ENCODE peak calls at places on chromosomes 5 and 9, in eight cellular contexts. One of them, this sample, is unnamed.

GRCh38 chr5:11289733-11290132 is 528.7 kb upstream of the DAP start:
- DNase-seq in GM18507: no peak
- DNase-seq in activated CD8-positive, alpha-beta memory T cell treated with anti-CD3 and anti-CD28 coated beads, Interleukin-2, amount 50 U/mL, for 48 hours: no peak
- DNase-seq in LHCN-M2: no peak
- DNase-seq in stimulated activated CD4-positive, alpha-beta T cell treated with anti-CD3 and anti-CD28 coated beads, Interleukin-2, amount 100 ng/mL, for 24 hours: no peak
- DNase-seq in tibial artery: no peak
- DNase-seq in psoas muscle: no peak
- DNase-seq in WTC11: peak
- DNase-seq in this sample: no peak

GRCh38 chr5:9188131-9188530 is 357.7 kb downstream of the SEMA5A start:
- DNase-seq in GM18507: no peak
- DNase-seq in activated CD8-positive, alpha-beta memory T cell treated with anti-CD3 and anti-CD28 coated beads, Interleukin-2, amount 50 U/mL, for 48 hours: no peak
- DNase-seq in LHCN-M2: peak
- DNase-seq in stimulated activated CD4-positive, alpha-beta T cell treated with anti-CD3 and anti-CD28 coated beads, Interleukin-2, amount 100 ng/mL, for 24 hours: no peak
- DNase-seq in tibial artery: no peak
- DNase-seq in psoas muscle: no peak
- DNase-seq in WTC11: no peak
- DNase-seq in this sample: no peak

GRCh38 chr5:5344051-5344571 is 78.4 kb upstream of the ICE1 start:
- DNase-seq in GM18507: no peak
- DNase-seq in activated CD8-positive, alpha-beta memory T cell treated with anti-CD3 and anti-CD28 coated beads, Interleukin-2, amount 50 U/mL, for 48 hours: no peak
- DNase-seq in LHCN-M2: no peak
- DNase-seq in stimulated activated CD4-positive, alpha-beta T cell treated with anti-CD3 and anti-CD28 coated beads, Interleukin-2, amount 100 ng/mL, for 24 hours: no peak
- DNase-seq in tibial artery: no peak
- DNase-seq in psoas muscle: no peak
- DNase-seq in WTC11: no peak
- DNase-seq in this sample: no peak

GRCh38 chr5:128579111-128579510 is 41.1 kb upstream of the FBN2 start:
- DNase-seq in GM18507: no peak
- DNase-seq in activated CD8-positive, alpha-beta memory T cell treated with anti-CD3 and anti-CD28 coated beads, Interleukin-2, amount 50 U/mL, for 48 hours: no peak
- DNase-seq in LHCN-M2: peak
- DNase-seq in stimulated activated CD4-positive, alpha-beta T cell treated with anti-CD3 and anti-CD28 coated beads, Interleukin-2, amount 100 ng/mL, for 24 hours: no peak
- DNase-seq in tibial artery: no peak
- DNase-seq in psoas muscle: no peak
- DNase-seq in WTC11: no peak
- DNase-seq in this sample: no peak

GRCh38 chr5:154199263-154199662 is 8.7 kb downstream of the GALNT10 start:
- DNase-seq in GM18507: no peak
- DNase-seq in activated CD8-positive, alpha-beta memory T cell treated with anti-CD3 and anti-CD28 coated beads, Interleukin-2, amount 50 U/mL, for 48 hours: no peak
- DNase-seq in LHCN-M2: no peak
- DNase-seq in stimulated activated CD4-positive, alpha-beta T cell treated with anti-CD3 and anti-CD28 coated beads, Interleukin-2, amount 100 ng/mL, for 24 hours: no peak
- DNase-seq in tibial artery: no peak
- DNase-seq in psoas muscle: no peak
- DNase-seq in WTC11: no peak
- DNase-seq in this sample: no peak

GRCh38 chr5:75566710-75567309 is 44.4 kb upstream of the ANKDD1B start:
- DNase-seq in GM18507: peak
- DNase-seq in activated CD8-positive, alpha-beta memory T cell treated with anti-CD3 and anti-CD28 coated beads, Interleukin-2, amount 50 U/mL, for 48 hours: peak
- DNase-seq in LHCN-M2: peak
- DNase-seq in stimulated activated CD4-positive, alpha-beta T cell treated with anti-CD3 and anti-CD28 coated beads, Interleukin-2, amount 100 ng/mL, for 24 hours: peak
- DNase-seq in tibial artery: no peak
- DNase-seq in psoas muscle: no peak
- DNase-seq in WTC11: no peak
- DNase-seq in this sample: no peak

GRCh38 chr5:171314728-171315385 is 5.8 kb downstream of the TLX3 start:
- DNase-seq in GM18507: no peak
- DNase-seq in activated CD8-positive, alpha-beta memory T cell treated with anti-CD3 and anti-CD28 coated beads, Interleukin-2, amount 50 U/mL, for 48 hours: no peak
- DNase-seq in LHCN-M2: no peak
- DNase-seq in stimulated activated CD4-positive, alpha-beta T cell treated with anti-CD3 and anti-CD28 coated beads, Interleukin-2, amount 100 ng/mL, for 24 hours: no peak
- DNase-seq in tibial artery: no peak
- DNase-seq in psoas muscle: peak
- DNase-seq in WTC11: peak
- DNase-seq in this sample: peak

GRCh38 chr5:61618577-61618976 is 286.5 kb downstream of the ZSWIM6 start:
- DNase-seq in GM18507: no peak
- DNase-seq in activated CD8-positive, alpha-beta memory T cell treated with anti-CD3 and anti-CD28 coated beads, Interleukin-2, amount 50 U/mL, for 48 hours: no peak
- DNase-seq in LHCN-M2: no peak
- DNase-seq in stimulated activated CD4-positive, alpha-beta T cell treated with anti-CD3 and anti-CD28 coated beads, Interleukin-2, amount 100 ng/mL, for 24 hours: no peak
- DNase-seq in tibial artery: no peak
- DNase-seq in psoas muscle: no peak
- DNase-seq in WTC11: no peak
- DNase-seq in this sample: no peak

GRCh38 chr9:123685489-123686083 is 244.3 kb downstream of the DENND1A start:
- DNase-seq in GM18507: no peak
- DNase-seq in activated CD8-positive, alpha-beta memory T cell treated with anti-CD3 and anti-CD28 coated beads, Interleukin-2, amount 50 U/mL, for 48 hours: no peak
- DNase-seq in LHCN-M2: no peak
- DNase-seq in stimulated activated CD4-positive, alpha-beta T cell treated with anti-CD3 and anti-CD28 coated beads, Interleukin-2, amount 100 ng/mL, for 24 hours: no peak
- DNase-seq in tibial artery: no peak
- DNase-seq in psoas muscle: no peak
- DNase-seq in WTC11: no peak
- DNase-seq in this sample: no peak

GRCh38 chr9:126298319-126298801 is 28.3 kb upstream of the MVB12B start:
- DNase-seq in GM18507: no peak
- DNase-seq in activated CD8-positive, alpha-beta memory T cell treated with anti-CD3 and anti-CD28 coated beads, Interleukin-2, amount 50 U/mL, for 48 hours: no peak
- DNase-seq in LHCN-M2: peak
- DNase-seq in stimulated activated CD4-positive, alpha-beta T cell treated with anti-CD3 and anti-CD28 coated beads, Interleukin-2, amount 100 ng/mL, for 24 hours: no peak
- DNase-seq in tibial artery: no peak
- DNase-seq in psoas muscle: no peak
- DNase-seq in WTC11: peak
- DNase-seq in this sample: no peak

GRCh38 chr9:107462691-107463090 is 26.9 kb downstream of the KLF4 start:
- DNase-seq in GM18507: no peak
- DNase-seq in activated CD8-positive, alpha-beta memory T cell treated with anti-CD3 and anti-CD28 coated beads, Interleukin-2, amount 50 U/mL, for 48 hours: no peak
- DNase-seq in LHCN-M2: peak
- DNase-seq in stimulated activated CD4-positive, alpha-beta T cell treated with anti-CD3 and anti-CD28 coated beads, Interleukin-2, amount 100 ng/mL, for 24 hours: no peak
- DNase-seq in tibial artery: no peak
- DNase-seq in psoas muscle: no peak
- DNase-seq in WTC11: no peak
- DNase-seq in this sample: no peak

GRCh38 chr5:163943546-163943945 is 438.1 kb downstream of the MAT2B start:
- DNase-seq in GM18507: no peak
- DNase-seq in activated CD8-positive, alpha-beta memory T cell treated with anti-CD3 and anti-CD28 coated beads, Interleukin-2, amount 50 U/mL, for 48 hours: no peak
- DNase-seq in LHCN-M2: no peak
- DNase-seq in stimulated activated CD4-positive, alpha-beta T cell treated with anti-CD3 and anti-CD28 coated beads, Interleukin-2, amount 100 ng/mL, for 24 hours: no peak
- DNase-seq in tibial artery: no peak
- DNase-seq in psoas muscle: no peak
- DNase-seq in WTC11: no peak
- DNase-seq in this sample: no peak

GRCh38 chr9:125391704-125392103 is 130.1 kb downstream of the GAPVD1 start:
- DNase-seq in GM18507: no peak
- DNase-seq in activated CD8-positive, alpha-beta memory T cell treated with anti-CD3 and anti-CD28 coated beads, Interleukin-2, amount 50 U/mL, for 48 hours: no peak
- DNase-seq in LHCN-M2: no peak
- DNase-seq in stimulated activated CD4-positive, alpha-beta T cell treated with anti-CD3 and anti-CD28 coated beads, Interleukin-2, amount 100 ng/mL, for 24 hours: no peak
- DNase-seq in tibial artery: no peak
- DNase-seq in psoas muscle: no peak
- DNase-seq in WTC11: no peak
- DNase-seq in this sample: no peak

GRCh38 chr5:80662108-80662507 is 7.3 kb upstream of the DHFR start:
- DNase-seq in GM18507: no peak
- DNase-seq in activated CD8-positive, alpha-beta memory T cell treated with anti-CD3 and anti-CD28 coated beads, Interleukin-2, amount 50 U/mL, for 48 hours: no peak
- DNase-seq in LHCN-M2: no peak
- DNase-seq in stimulated activated CD4-positive, alpha-beta T cell treated with anti-CD3 and anti-CD28 coated beads, Interleukin-2, amount 100 ng/mL, for 24 hours: no peak
- DNase-seq in tibial artery: no peak
- DNase-seq in psoas muscle: no peak
- DNase-seq in WTC11: no peak
- DNase-seq in this sample: no peak

GRCh38 chr5:55440188-55440646 is 94.5 kb downstream of the PLPP1 start:
- DNase-seq in GM18507: no peak
- DNase-seq in activated CD8-positive, alpha-beta memory T cell treated with anti-CD3 and anti-CD28 coated beads, Interleukin-2, amount 50 U/mL, for 48 hours: no peak
- DNase-seq in LHCN-M2: peak
- DNase-seq in stimulated activated CD4-positive, alpha-beta T cell treated with anti-CD3 and anti-CD28 coated beads, Interleukin-2, amount 100 ng/mL, for 24 hours: peak
- DNase-seq in tibial artery: no peak
- DNase-seq in psoas muscle: no peak
- DNase-seq in WTC11: no peak
- DNase-seq in this sample: no peak

GRCh38 chr9:129322022-129322621 is 144.1 kb upstream of the IER5L start:
- DNase-seq in GM18507: no peak
- DNase-seq in activated CD8-positive, alpha-beta memory T cell treated with anti-CD3 and anti-CD28 coated beads, Interleukin-2, amount 50 U/mL, for 48 hours: no peak
- DNase-seq in LHCN-M2: no peak
- DNase-seq in stimulated activated CD4-positive, alpha-beta T cell treated with anti-CD3 and anti-CD28 coated beads, Interleukin-2, amount 100 ng/mL, for 24 hours: no peak
- DNase-seq in tibial artery: peak
- DNase-seq in psoas muscle: no peak
- DNase-seq in WTC11: no peak
- DNase-seq in this sample: no peak

GRCh38 chr5:73928486-73928885 is 302.5 kb downstream of the ARHGEF28 start:
- DNase-seq in GM18507: no peak
- DNase-seq in activated CD8-positive, alpha-beta memory T cell treated with anti-CD3 and anti-CD28 coated beads, Interleukin-2, amount 50 U/mL, for 48 hours: no peak
- DNase-seq in LHCN-M2: peak
- DNase-seq in stimulated activated CD4-positive, alpha-beta T cell treated with anti-CD3 and anti-CD28 coated beads, Interleukin-2, amount 100 ng/mL, for 24 hours: no peak
- DNase-seq in tibial artery: no peak
- DNase-seq in psoas muscle: no peak
- DNase-seq in WTC11: no peak
- DNase-seq in this sample: no peak

GRCh38 chr9:14722391-14723035 is at the start of gene CER1:
- DNase-seq in GM18507: no peak
- DNase-seq in activated CD8-positive, alpha-beta memory T cell treated with anti-CD3 and anti-CD28 coated beads, Interleukin-2, amount 50 U/mL, for 48 hours: no peak
- DNase-seq in LHCN-M2: no peak
- DNase-seq in stimulated activated CD4-positive, alpha-beta T cell treated with anti-CD3 and anti-CD28 coated beads, Interleukin-2, amount 100 ng/mL, for 24 hours: no peak
- DNase-seq in tibial artery: no peak
- DNase-seq in psoas muscle: no peak
- DNase-seq in WTC11: peak
- DNase-seq in this sample: no peak

GRCh38 chr9:6922124-6922676 is 164.4 kb downstream of the KDM4C start:
- DNase-seq in GM18507: no peak
- DNase-seq in activated CD8-positive, alpha-beta memory T cell treated with anti-CD3 and anti-CD28 coated beads, Interleukin-2, amount 50 U/mL, for 48 hours: no peak
- DNase-seq in LHCN-M2: no peak
- DNase-seq in stimulated activated CD4-positive, alpha-beta T cell treated with anti-CD3 and anti-CD28 coated beads, Interleukin-2, amount 100 ng/mL, for 24 hours: no peak
- DNase-seq in tibial artery: no peak
- DNase-seq in psoas muscle: no peak
- DNase-seq in WTC11: no peak
- DNase-seq in this sample: no peak

GRCh38 chr5:172858511-172858989 is 24.5 kb downstream of the ERGIC1 start:
- DNase-seq in GM18507: no peak
- DNase-seq in activated CD8-positive, alpha-beta memory T cell treated with anti-CD3 and anti-CD28 coated beads, Interleukin-2, amount 50 U/mL, for 48 hours: no peak
- DNase-seq in LHCN-M2: peak
- DNase-seq in stimulated activated CD4-positive, alpha-beta T cell treated with anti-CD3 and anti-CD28 coated beads, Interleukin-2, amount 100 ng/mL, for 24 hours: no peak
- DNase-seq in tibial artery: no peak
- DNase-seq in psoas muscle: peak
- DNase-seq in WTC11: no peak
- DNase-seq in this sample: no peak

GRCh38 chr5:9062873-9063272 is 483.0 kb downstream of the SEMA5A start:
- DNase-seq in GM18507: no peak
- DNase-seq in activated CD8-positive, alpha-beta memory T cell treated with anti-CD3 and anti-CD28 coated beads, Interleukin-2, amount 50 U/mL, for 48 hours: no peak
- DNase-seq in LHCN-M2: no peak
- DNase-seq in stimulated activated CD4-positive, alpha-beta T cell treated with anti-CD3 and anti-CD28 coated beads, Interleukin-2, amount 100 ng/mL, for 24 hours: no peak
- DNase-seq in tibial artery: no peak
- DNase-seq in psoas muscle: no peak
- DNase-seq in WTC11: no peak
- DNase-seq in this sample: no peak

GRCh38 chr9:4301302-4301701 is 1.4 kb upstream of the GLIS3 start:
- DNase-seq in GM18507: no peak
- DNase-seq in activated CD8-positive, alpha-beta memory T cell treated with anti-CD3 and anti-CD28 coated beads, Interleukin-2, amount 50 U/mL, for 48 hours: no peak
- DNase-seq in LHCN-M2: peak
- DNase-seq in stimulated activated CD4-positive, alpha-beta T cell treated with anti-CD3 and anti-CD28 coated beads, Interleukin-2, amount 100 ng/mL, for 24 hours: no peak
- DNase-seq in tibial artery: no peak
- DNase-seq in psoas muscle: no peak
- DNase-seq in WTC11: no peak
- DNase-seq in this sample: no peak

GRCh38 chr5:77095189-77095588 is 8.1 kb upstream of the ZBED3 start:
- DNase-seq in GM18507: no peak
- DNase-seq in activated CD8-positive, alpha-beta memory T cell treated with anti-CD3 and anti-CD28 coated beads, Interleukin-2, amount 50 U/mL, for 48 hours: no peak
- DNase-seq in LHCN-M2: no peak
- DNase-seq in stimulated activated CD4-positive, alpha-beta T cell treated with anti-CD3 and anti-CD28 coated beads, Interleukin-2, amount 100 ng/mL, for 24 hours: no peak
- DNase-seq in tibial artery: no peak
- DNase-seq in psoas muscle: no peak
- DNase-seq in WTC11: no peak
- DNase-seq in this sample: no peak

GRCh38 chr9:38445154-38446043 is 21.1 kb upstream of the IGFBPL1 start:
- DNase-seq in GM18507: peak
- DNase-seq in activated CD8-positive, alpha-beta memory T cell treated with anti-CD3 and anti-CD28 coated beads, Interleukin-2, amount 50 U/mL, for 48 hours: no peak
- DNase-seq in LHCN-M2: no peak
- DNase-seq in stimulated activated CD4-positive, alpha-beta T cell treated with anti-CD3 and anti-CD28 coated beads, Interleukin-2, amount 100 ng/mL, for 24 hours: no peak
- DNase-seq in tibial artery: no peak
- DNase-seq in psoas muscle: no peak
- DNase-seq in WTC11: no peak
- DNase-seq in this sample: no peak

GRCh38 chr9:72509635-72510034 is 11.8 kb upstream of the TMC1 start:
- DNase-seq in GM18507: peak
- DNase-seq in activated CD8-positive, alpha-beta memory T cell treated with anti-CD3 and anti-CD28 coated beads, Interleukin-2, amount 50 U/mL, for 48 hours: no peak
- DNase-seq in LHCN-M2: peak
- DNase-seq in stimulated activated CD4-positive, alpha-beta T cell treated with anti-CD3 and anti-CD28 coated beads, Interleukin-2, amount 100 ng/mL, for 24 hours: no peak
- DNase-seq in tibial artery: no peak
- DNase-seq in psoas muscle: no peak
- DNase-seq in WTC11: no peak
- DNase-seq in this sample: no peak

GRCh38 chr5:129110742-129111141 is 16.2 kb downstream of the ISOC1 start:
- DNase-seq in GM18507: no peak
- DNase-seq in activated CD8-positive, alpha-beta memory T cell treated with anti-CD3 and anti-CD28 coated beads, Interleukin-2, amount 50 U/mL, for 48 hours: no peak
- DNase-seq in LHCN-M2: no peak
- DNase-seq in stimulated activated CD4-positive, alpha-beta T cell treated with anti-CD3 and anti-CD28 coated beads, Interleukin-2, amount 100 ng/mL, for 24 hours: no peak
- DNase-seq in tibial artery: no peak
- DNase-seq in psoas muscle: no peak
- DNase-seq in WTC11: no peak
- DNase-seq in this sample: no peak

GRCh38 chr5:179232091-179232490 is 113.2 kb downstream of the ADAMTS2 start:
- DNase-seq in GM18507: no peak
- DNase-seq in activated CD8-positive, alpha-beta memory T cell treated with anti-CD3 and anti-CD28 coated beads, Interleukin-2, amount 50 U/mL, for 48 hours: no peak
- DNase-seq in LHCN-M2: no peak
- DNase-seq in stimulated activated CD4-positive, alpha-beta T cell treated with anti-CD3 and anti-CD28 coated beads, Interleukin-2, amount 100 ng/mL, for 24 hours: no peak
- DNase-seq in tibial artery: no peak
- DNase-seq in psoas muscle: no peak
- DNase-seq in WTC11: no peak
- DNase-seq in this sample: no peak

GRCh38 chr5:149071216-149071615 is 8.4 kb upstream of the SH3TC2 start:
- DNase-seq in GM18507: no peak
- DNase-seq in activated CD8-positive, alpha-beta memory T cell treated with anti-CD3 and anti-CD28 coated beads, Interleukin-2, amount 50 U/mL, for 48 hours: no peak
- DNase-seq in LHCN-M2: no peak
- DNase-seq in stimulated activated CD4-positive, alpha-beta T cell treated with anti-CD3 and anti-CD28 coated beads, Interleukin-2, amount 100 ng/mL, for 24 hours: no peak
- DNase-seq in tibial artery: no peak
- DNase-seq in psoas muscle: no peak
- DNase-seq in WTC11: no peak
- DNase-seq in this sample: no peak

GRCh38 chr5:36125868-36126267 is 25.8 kb downstream of the LMBRD2 start:
- DNase-seq in GM18507: no peak
- DNase-seq in activated CD8-positive, alpha-beta memory T cell treated with anti-CD3 and anti-CD28 coated beads, Interleukin-2, amount 50 U/mL, for 48 hours: no peak
- DNase-seq in LHCN-M2: no peak
- DNase-seq in stimulated activated CD4-positive, alpha-beta T cell treated with anti-CD3 and anti-CD28 coated beads, Interleukin-2, amount 100 ng/mL, for 24 hours: no peak
- DNase-seq in tibial artery: no peak
- DNase-seq in psoas muscle: no peak
- DNase-seq in WTC11: no peak
- DNase-seq in this sample: no peak

GRCh38 chr5:133691448-133691847 is 79.1 kb upstream of the FSTL4 start:
- DNase-seq in GM18507: no peak
- DNase-seq in activated CD8-positive, alpha-beta memory T cell treated with anti-CD3 and anti-CD28 coated beads, Interleukin-2, amount 50 U/mL, for 48 hours: no peak
- DNase-seq in LHCN-M2: no peak
- DNase-seq in stimulated activated CD4-positive, alpha-beta T cell treated with anti-CD3 and anti-CD28 coated beads, Interleukin-2, amount 100 ng/mL, for 24 hours: no peak
- DNase-seq in tibial artery: no peak
- DNase-seq in psoas muscle: no peak
- DNase-seq in WTC11: no peak
- DNase-seq in this sample: no peak

GRCh38 chr5:141001854-141002666 is 35.8 kb downstream of the PCDHAC2 start:
- DNase-seq in GM18507: no peak
- DNase-seq in activated CD8-positive, alpha-beta memory T cell treated with anti-CD3 and anti-CD28 coated beads, Interleukin-2, amount 50 U/mL, for 48 hours: no peak
- DNase-seq in LHCN-M2: no peak
- DNase-seq in stimulated activated CD4-positive, alpha-beta T cell treated with anti-CD3 and anti-CD28 coated beads, Interleukin-2, amount 100 ng/mL, for 24 hours: no peak
- DNase-seq in tibial artery: no peak
- DNase-seq in psoas muscle: peak
- DNase-seq in WTC11: peak
- DNase-seq in this sample: peak

GRCh38 chr5:80853413-80853812 is 106.8 kb upstream of the RASGRF2 start:
- DNase-seq in GM18507: no peak
- DNase-seq in activated CD8-positive, alpha-beta memory T cell treated with anti-CD3 and anti-CD28 coated beads, Interleukin-2, amount 50 U/mL, for 48 hours: no peak
- DNase-seq in LHCN-M2: no peak
- DNase-seq in stimulated activated CD4-positive, alpha-beta T cell treated with anti-CD3 and anti-CD28 coated beads, Interleukin-2, amount 100 ng/mL, for 24 hours: no peak
- DNase-seq in tibial artery: no peak
- DNase-seq in psoas muscle: no peak
- DNase-seq in WTC11: no peak
- DNase-seq in this sample: no peak

GRCh38 chr5:143562935-143563334 is 159.4 kb upstream of the NR3C1 start:
- DNase-seq in GM18507: no peak
- DNase-seq in activated CD8-positive, alpha-beta memory T cell treated with anti-CD3 and anti-CD28 coated beads, Interleukin-2, amount 50 U/mL, for 48 hours: no peak
- DNase-seq in LHCN-M2: peak
- DNase-seq in stimulated activated CD4-positive, alpha-beta T cell treated with anti-CD3 and anti-CD28 coated beads, Interleukin-2, amount 100 ng/mL, for 24 hours: no peak
- DNase-seq in tibial artery: peak
- DNase-seq in psoas muscle: no peak
- DNase-seq in WTC11: no peak
- DNase-seq in this sample: no peak

GRCh38 chr5:165497707-165498106 is 1992.3 kb downstream of the MAT2B start:
- DNase-seq in GM18507: no peak
- DNase-seq in activated CD8-positive, alpha-beta memory T cell treated with anti-CD3 and anti-CD28 coated beads, Interleukin-2, amount 50 U/mL, for 48 hours: no peak
- DNase-seq in LHCN-M2: no peak
- DNase-seq in stimulated activated CD4-positive, alpha-beta T cell treated with anti-CD3 and anti-CD28 coated beads, Interleukin-2, amount 100 ng/mL, for 24 hours: no peak
- DNase-seq in tibial artery: no peak
- DNase-seq in psoas muscle: no peak
- DNase-seq in WTC11: peak
- DNase-seq in this sample: no peak

This sample was measured in ecto neural progenitor cell.